ENCODE peak calls at places on chromosomes 3 and 15, in nine cellular contexts. B is tibial nerve, Y is HepG2, L is K562, D is SK-N-SH, Z is upper lobe of left lung, G is transverse colon, R is sigmoid colon, N is A549. H is an unnamed sample.

GRCh38 chr15:51726302-51727073 is 11.0 kb downstream of the LYSMD2 start:
- DNase-seq in B (no peak), Y (peak; percentile 10), L (peak; percentile 82), D (peak; percentile 77), Z (no peak), G (peak; percentile 53), R (peak; percentile 91), N (peak; percentile 74), H (no peak)

GRCh38 chr15:34987623-34987981 is 485 bp downstream of the ZNF770 start:
- DNase-seq in B (no peak), Y (peak; percentile 49), L (no peak), D (peak; percentile 45), Z (no peak), G (no peak), R (no peak), N (no peak), H (no peak)

GRCh38 chr3:43997788-43998373 is 243.8 kb upstream of the TOPAZ1 start:
- DNase-seq in B (no peak), Y (no peak), L (no peak), D (no peak), Z (peak; percentile 54), G (no peak), R (no peak), N (peak; percentile 11), H (no peak)

GRCh38 chr3:55309336-55309735 is 177.8 kb downstream of the WNT5A start:
- DNase-seq in B (no peak), Y (no peak), L (no peak), D (no peak), Z (no peak), G (no peak), R (no peak), N (no peak), H (no peak)

GRCh38 chr3:173770011-173770410 is 372.5 kb downstream of the NLGN1 start:
- DNase-seq in B (no peak), Y (no peak), L (no peak), D (no peak), Z (no peak), G (no peak), R (no peak), N (no peak), H (no peak)

GRCh38 chr3:71144525-71145253 is 438.8 kb downstream of the FOXP1 start:
- DNase-seq in B (no peak), Y (no peak), L (no peak), D (no peak), Z (no peak), G (no peak), R (no peak), N (no peak), H (no peak)

GRCh38 chr3:160130950-160131349 is 94.3 kb upstream of the C3orf80 start:
- DNase-seq in B (no peak), Y (no peak), L (no peak), D (no peak), Z (no peak), G (no peak), R (no peak), N (no peak), H (no peak)

GRCh38 chr3:48232232-48232631 is 8.7 kb upstream of the ZNF589 start:
- DNase-seq in B (no peak), Y (no peak), L (no peak), D (no peak), Z (no peak), G (no peak), R (no peak), N (no peak), H (no peak)

GRCh38 chr3:46168583-46168982 is 39.5 kb downstream of the CCR1 start:
- DNase-seq in B (no peak), Y (no peak), L (no peak), D (no peak), Z (no peak), G (no peak), R (no peak), N (no peak), H (no peak)

GRCh38 chr3:179865876-179866505 is 170.7 kb downstream of the PEX5L start:
- DNase-seq in B (no peak), Y (no peak), L (no peak), D (peak; percentile 11), Z (no peak), G (no peak), R (no peak), N (no peak), H (no peak)

GRCh38 chr3:194134231-194134756 is 1.7 kb upstream of the HES1 start:
- DNase-seq in B (peak; percentile 47), Y (no peak), L (peak; percentile 75), D (peak; percentile 79), Z (peak; percentile 94), G (peak; percentile 51), R (peak; percentile 87), N (no peak), H (peak; percentile 68)

GRCh38 chr3:172084871-172085556 is 45.6 kb downstream of the FNDC3B start:
- DNase-seq in B (no peak), Y (no peak), L (no peak), D (no peak), Z (no peak), G (no peak), R (no peak), N (no peak), H (no peak)

GRCh38 chr3:172080503-172080902 is 41.1 kb downstream of the FNDC3B start:
- DNase-seq in B (no peak), Y (peak; percentile 84), L (no peak), D (no peak), Z (no peak), G (no peak), R (no peak), N (no peak), H (no peak)

GRCh38 chr3:172083995-172084409 is 44.6 kb downstream of the FNDC3B start:
- DNase-seq in B (no peak), Y (peak; percentile 85), L (no peak), D (no peak), Z (no peak), G (no peak), R (no peak), N (no peak), H (no peak)

GRCh38 chr3:172082269-172082668 is 42.9 kb downstream of the FNDC3B start:
- DNase-seq in B (peak; percentile 59), Y (peak; percentile 49), L (no peak), D (peak; percentile 57), Z (no peak), G (peak; percentile 22), R (peak; percentile 87), N (no peak), H (no peak)

GRCh38 chr3:172082820-172083513 is 43.6 kb downstream of the FNDC3B start:
- DNase-seq in B (no peak), Y (no peak), L (no peak), D (no peak), Z (no peak), G (no peak), R (no peak), N (no peak), H (no peak)
- H3K4me3 ChIP-seq in B (no peak overlapping the region), Y (no peak overlapping the region), L (no peak overlapping the region), D (no peak overlapping the region), Z (no peak overlapping the region), G (no peak overlapping the region), R (no peak overlapping the region), N (no peak overlapping the region), H (no peak overlapping the region)

GRCh38 chr3:133854971-133855370 is 40.7 kb downstream of the RAB6B start:
- DNase-seq in B (no peak), Y (no peak), L (no peak), D (no peak), Z (no peak), G (no peak), R (no peak), N (no peak), H (no peak)
- TF ChIP-seq EP300 in B (no peak), Y (no peak), L (no peak), D (no peak), Z (no peak), G (no peak), R (no peak), N (no peak), H (no peak)

GRCh38 chr15:78339559-78339958 is 594 bp upstream of the CRABP1 start:
- DNase-seq in B (no peak), Y (no peak), L (no peak), D (no peak), Z (no peak), G (no peak), R (no peak), N (no peak), H (no peak)

GRCh38 chr15:78341057-78341763 is 1.1 kb downstream of the CRABP1 start:
- DNase-seq in B (no peak), Y (no peak), L (no peak), D (no peak), Z (peak; percentile 64), G (no peak), R (no peak), N (peak; percentile 36), H (no peak)

GRCh38 chr15:78338756-78339155 is 1.4 kb upstream of the CRABP1 start:
- DNase-seq in B (no peak), Y (no peak), L (no peak), D (no peak), Z (no peak), G (no peak), R (no peak), N (no peak), H (no peak)

GRCh38 chr15:78343431-78343830 is 3.3 kb downstream of the CRABP1 start:
- DNase-seq in B (no peak), Y (no peak), L (no peak), D (no peak), Z (no peak), G (no peak), R (no peak), N (no peak), H (no peak)

GRCh38 chr15:78340243-78341056 is at the start of gene CRABP1:
- DNase-seq in B (no peak), Y (no peak), L (no peak), D (peak; percentile 80), Z (peak; percentile 73), G (no peak), R (no peak), N (peak; percentile 27), H (no peak)
- H3K4me3 ChIP-seq in B (peak within 1 kb of the TSS; percentile 9), Y (no peak within 1 kb of the TSS), L (no peak within 1 kb of the TSS), D (peak within 1 kb of the TSS; percentile 45), Z (no peak within 1 kb of the TSS), G (no peak within 1 kb of the TSS), R (no peak within 1 kb of the TSS), N (peak within 1 kb of the TSS; percentile 40), H (no peak within 1 kb of the TSS)

GRCh38 chr3:50248387-50248786 is 12.4 kb downstream of the GNAI2 start:
- DNase-seq in B (no peak), Y (no peak), L (no peak), D (no peak), Z (peak; percentile 35), G (peak; percentile 65), R (no peak), N (no peak), H (peak; percentile 62)

GRCh38 chr3:50254577-50255250 is 14.2 kb upstream of the SEMA3B start:
- DNase-seq in B (peak; percentile 68), Y (no peak), L (no peak), D (no peak), Z (no peak), G (no peak), R (peak; percentile 85), N (no peak), H (peak; percentile 64)

GRCh38 chr3:50250514-50250913 is 14.5 kb downstream of the GNAI2 start:
- DNase-seq in B (no peak), Y (no peak), L (no peak), D (no peak), Z (no peak), G (no peak), R (no peak), N (no peak), H (no peak)

GRCh38 chr3:50249459-50249858 is 13.5 kb downstream of the GNAI2 start:
- DNase-seq in B (no peak), Y (no peak), L (no peak), D (no peak), Z (no peak), G (no peak), R (no peak), N (no peak), H (no peak)

GRCh38 chr3:50251220-50251619 is 15.2 kb downstream of the GNAI2 start:
- DNase-seq in B (no peak), Y (no peak), L (peak; percentile 50), D (no peak), Z (no peak), G (no peak), R (no peak), N (peak; percentile 53), H (peak; percentile 67)
- TF ChIP-seq EP300 in B (no peak), Y (no peak), L (no peak), D (no peak), Z (no peak), G (no peak), R (no peak), N (no peak), H (no peak)

H was measured in stomach.